ENCODE peak calls at places on chromosomes 3 and 15, in ten cellular contexts. U, M, N, Q, W, Z, D, J, O and L are unnamed samples.

GRCh38 chr3:87488725-87489124 is 212.3 kb upstream of the POU1F1 start:
- DNase-seq in U (peak), M (no peak), N (no peak), Q (no peak), W (no peak), Z (no peak), D (no peak), J (peak), O (peak), L (peak)

GRCh38 chr15:31347067-31347975 is 20.7 kb downstream of the KLF13 start:
- DNase-seq in U (no peak), M (no peak), N (no peak), Q (no peak), W (no peak), Z (peak), D (peak), J (no peak), O (no peak), L (no peak)

GRCh38 chr15:50187525-50187924 is 5.5 kb downstream of the SLC27A2 start:
- DNase-seq in U (no peak), M (no peak), N (no peak), Q (no peak), W (no peak), Z (no peak), D (no peak), J (no peak), O (no peak), L (no peak)

GRCh38 chr3:128378631-128379347 is 87.9 kb downstream of the DNAJB8 start:
- DNase-seq in U (peak), M (peak), N (peak), Q (peak), W (no peak), Z (no peak), D (no peak), J (peak), O (peak), L (peak)

GRCh38 chr3:189368384-189368783 is 196.6 kb downstream of the TPRG1 start:
- DNase-seq in U (no peak), M (no peak), N (no peak), Q (no peak), W (no peak), Z (no peak), D (peak), J (no peak), O (no peak), L (no peak)

GRCh38 chr3:129620828-129621605 is 14.5 kb upstream of the PLXND1 start:
- DNase-seq in U (no peak), M (no peak), N (no peak), Q (no peak), W (peak), Z (peak), D (no peak), J (no peak), O (no peak), L (no peak)

GRCh38 chr3:142278451-142278850 is 53.1 kb upstream of the GK5 start:
- DNase-seq in U (peak), M (peak), N (no peak), Q (no peak), W (no peak), Z (no peak), D (no peak), J (peak), O (peak), L (peak)

GRCh38 chr3:129688310-129688895 is 81.9 kb upstream of the PLXND1 start:
- DNase-seq in U (peak), M (peak), N (peak), Q (peak), W (peak), Z (no peak), D (no peak), J (peak), O (peak), L (no peak)

GRCh38 chr3:46935989-46936620 is 40.4 kb downstream of the CCDC12 start:
- DNase-seq in U (no peak), M (no peak), N (no peak), Q (no peak), W (no peak), Z (no peak), D (no peak), J (no peak), O (no peak), L (no peak)

GRCh38 chr3:46700772-46701171 is 420 bp upstream of the TMIE start:
- DNase-seq in U (no peak), M (no peak), N (peak), Q (peak), W (no peak), Z (peak), D (no peak), J (no peak), O (no peak), L (no peak)

GRCh38 chr3:32436816-32437189 is 45.1 kb downstream of the CMTM7 start:
- DNase-seq in U (no peak), M (no peak), N (no peak), Q (no peak), W (no peak), Z (no peak), D (peak), J (no peak), O (no peak), L (no peak)

GRCh38 chr3:32876920-32877319 is 59.1 kb downstream of the TRIM71 start:
- DNase-seq in U (no peak), M (no peak), N (no peak), Q (no peak), W (no peak), Z (no peak), D (no peak), J (no peak), O (no peak), L (no peak)

GRCh38 chr3:81393251-81393650 is 368.2 kb downstream of the GBE1 start:
- DNase-seq in U (no peak), M (no peak), N (no peak), Q (no peak), W (no peak), Z (no peak), D (no peak), J (peak), O (peak), L (no peak)

GRCh38 chr3:64634461-64634860 is 53.3 kb downstream of the ADAMTS9 start:
- DNase-seq in U (no peak), M (no peak), N (no peak), Q (no peak), W (no peak), Z (no peak), D (no peak), J (no peak), O (no peak), L (no peak)

GRCh38 chr15:60423540-60423939 is 25.8 kb upstream of the ANXA2 start:
- DNase-seq in U (peak), M (peak), N (no peak), Q (peak), W (no peak), Z (no peak), D (no peak), J (peak), O (peak), L (peak)

GRCh38 chr3:171092467-171092911 is 66.0 kb upstream of the SLC2A2 start:
- DNase-seq in U (peak), M (peak), N (no peak), Q (no peak), W (no peak), Z (no peak), D (no peak), J (no peak), O (no peak), L (peak)

GRCh38 chr3:155853214-155854146 is 747 bp downstream of the SLC33A1 start:
- DNase-seq in U (peak), M (peak), N (peak), Q (peak), W (peak), Z (peak), D (peak), J (no peak), O (peak), L (peak)

GRCh38 chr3:127069814-127070440 is 87.0 kb downstream of the PLXNA1 start:
- DNase-seq in U (no peak), M (no peak), N (no peak), Q (no peak), W (no peak), Z (no peak), D (no peak), J (no peak), O (no peak), L (no peak)

GRCh38 chr3:141875893-141876380 is 506 bp upstream of the ATP1B3 start:
- DNase-seq in U (peak), M (peak), N (peak), Q (peak), W (peak), Z (peak), D (peak), J (peak), O (peak), L (peak)

GRCh38 chr3:170493712-170494182 is 75.1 kb downstream of the CLDN11 start:
- DNase-seq in U (peak), M (peak), N (no peak), Q (no peak), W (no peak), Z (no peak), D (no peak), J (peak), O (peak), L (peak)

GRCh38 chr15:76546805-76547204 is 210.2 kb downstream of the ISL2 start:
- DNase-seq in U (no peak), M (no peak), N (no peak), Q (no peak), W (no peak), Z (no peak), D (no peak), J (no peak), O (no peak), L (no peak)

GRCh38 chr3:177468331-177468730 is 271.0 kb upstream of the TBL1XR1 start:
- DNase-seq in U (peak), M (peak), N (peak), Q (no peak), W (no peak), Z (no peak), D (no peak), J (peak), O (peak), L (peak)

GRCh38 chr3:105837143-105837740 is 31.6 kb downstream of the CBLB start:
- DNase-seq in U (no peak), M (no peak), N (no peak), Q (no peak), W (no peak), Z (no peak), D (peak), J (no peak), O (no peak), L (no peak)

GRCh38 chr3:178201714-178202113 is 334.5 kb upstream of the KCNMB2 start:
- DNase-seq in U (no peak), M (no peak), N (no peak), Q (no peak), W (no peak), Z (no peak), D (no peak), J (no peak), O (no peak), L (no peak)

GRCh38 chr3:59406943-59407342 is 357.1 kb upstream of the CFAP20DC start:
- DNase-seq in U (no peak), M (no peak), N (no peak), Q (no peak), W (no peak), Z (no peak), D (no peak), J (no peak), O (no peak), L (no peak)

GRCh38 chr15:100350434-100351226 is 8.9 kb upstream of the ADAMTS17 start:
- DNase-seq in U (peak), M (peak), N (peak), Q (no peak), W (peak), Z (no peak), D (no peak), J (peak), O (peak), L (peak)

GRCh38 chr3:197464794-197465193 is 91.0 kb downstream of the BDH1 start:
- DNase-seq in U (no peak), M (no peak), N (no peak), Q (no peak), W (no peak), Z (no peak), D (no peak), J (no peak), O (no peak), L (no peak)

GRCh38 chr15:22979069-22979698 is 984 bp downstream of the CYFIP1 start:
- DNase-seq in U (peak), M (peak), N (peak), Q (peak), W (peak), Z (peak), D (no peak), J (peak), O (peak), L (peak)

GRCh38 chr3:195356151-195357086 is 85.5 kb upstream of the XXYLT1 start:
- DNase-seq in U (peak), M (peak), N (peak), Q (peak), W (no peak), Z (no peak), D (no peak), J (peak), O (peak), L (no peak)

GRCh38 chr3:159928071-159928491 is 60.6 kb upstream of the IL12A start:
- DNase-seq in U (no peak), M (peak), N (no peak), Q (no peak), W (no peak), Z (no peak), D (no peak), J (peak), O (no peak), L (peak)

GRCh38 chr3:46668591-46668990 is 24.9 kb downstream of the ALS2CL start:
- DNase-seq in U (no peak), M (no peak), N (no peak), Q (no peak), W (no peak), Z (no peak), D (no peak), J (no peak), O (no peak), L (no peak)

GRCh38 chr15:65400760-65401606 is 21.8 kb downstream of the IGDCC4 start:
- DNase-seq in U (peak), M (peak), N (peak), Q (peak), W (peak), Z (no peak), D (peak), J (peak), O (peak), L (peak)

GRCh38 chr3:194987571-194988494 is 283.1 kb downstream of the XXYLT1 start:
- DNase-seq in U (no peak), M (peak), N (no peak), Q (no peak), W (no peak), Z (no peak), D (no peak), J (no peak), O (no peak), L (no peak)

GRCh38 chr3:191523099-191523498 is 62.1 kb downstream of the PYDC2 start:
- DNase-seq in U (no peak), M (no peak), N (no peak), Q (no peak), W (no peak), Z (no peak), D (no peak), J (no peak), O (no peak), L (peak)

GRCh38 chr3:7565574-7565973 is 704.7 kb downstream of the GRM7 start:
- DNase-seq in U (no peak), M (no peak), N (no peak), Q (no peak), W (no peak), Z (no peak), D (no peak), J (no peak), O (no peak), L (no peak)

GRCh38 chr3:142931222-142931621 is 32.3 kb downstream of the PAQR9 start:
- DNase-seq in U (no peak), M (no peak), N (no peak), Q (no peak), W (no peak), Z (no peak), D (peak), J (no peak), O (no peak), L (no peak)

GRCh38 chr3:142649996-142650693 is 54.0 kb downstream of the PLS1 start:
- DNase-seq in U (no peak), M (no peak), N (no peak), Q (no peak), W (no peak), Z (no peak), D (no peak), J (no peak), O (peak), L (no peak)

GRCh38 chr3:49349617-49350114 is 8.5 kb downstream of the GPX1 start:
- DNase-seq in U (no peak), M (no peak), N (no peak), Q (no peak), W (no peak), Z (no peak), D (no peak), J (no peak), O (no peak), L (no peak)

GRCh38 chr15:90161946-90162345 is 39.2 kb upstream of the SEMA4B start:
- DNase-seq in U (no peak), M (no peak), N (no peak), Q (no peak), W (no peak), Z (no peak), D (peak), J (no peak), O (no peak), L (no peak)
- H3K4me3 ChIP-seq in U (no peak), M (no peak), N (no peak), Q (no peak), W (no peak), Z (no peak), D (no peak), J (no peak), O (no peak), L (no peak)

DNA sequence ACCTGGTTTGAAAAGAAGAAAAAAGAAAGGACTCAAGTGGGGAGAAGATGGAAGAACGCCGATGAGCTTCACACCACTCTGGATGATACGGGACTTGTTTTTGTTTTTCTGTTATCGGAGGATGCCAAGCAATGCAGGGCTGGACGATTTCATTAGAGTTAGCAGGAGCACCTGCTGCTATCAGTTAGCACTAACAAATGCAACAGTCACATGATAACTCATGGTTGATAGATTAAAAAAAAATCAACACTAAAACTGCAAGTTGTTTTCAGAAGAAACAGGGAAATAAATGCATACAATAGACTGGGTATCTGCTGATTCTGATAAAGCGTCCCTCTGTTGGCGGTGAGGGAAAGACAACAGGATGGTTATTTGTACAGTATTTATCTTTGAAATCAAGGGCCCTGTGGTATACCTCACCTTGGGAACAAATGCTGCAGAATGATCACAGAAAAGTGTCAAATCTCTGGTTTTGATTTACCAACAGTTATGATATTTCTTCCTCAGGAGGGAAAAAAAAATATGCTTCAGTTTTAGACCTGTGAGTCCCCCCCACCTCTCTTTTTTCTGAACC is 575.1 kb downstream of the FOXP1 start:
- DNase-seq in U (no peak), M (no peak), N (no peak), Q (no peak), W (no peak), Z (no peak), D (no peak), J (no peak), O (no peak), L (no peak)
- H3K4me3 ChIP-seq in U (no peak), M (no peak), N (no peak), Q (no peak), W (no peak), Z (no peak), D (no peak), J (no peak), O (no peak), L (no peak)

GRCh38 chr3:78659386-78659987 is 1108.3 kb downstream of the ROBO1 start:
- DNase-seq in U (peak), M (peak), N (no peak), Q (peak), W (peak), Z (no peak), D (peak), J (peak), O (no peak), L (peak)
- H3K4me3 ChIP-seq in U (no peak), M (no peak), N (no peak), Q (no peak), W (no peak), Z (no peak), D (no peak), J (no peak), O (no peak), L (no peak)

GRCh38 chr3:10205461-10206165 is 40.9 kb downstream of the IRAK2 start:
- DNase-seq in U (peak), M (peak), N (peak), Q (no peak), W (no peak), Z (peak), D (no peak), J (peak), O (peak), L (peak)
- H3K4me3 ChIP-seq in U (no peak), M (no peak), N (no peak), Q (no peak), W (no peak), Z (no peak), D (no peak), J (no peak), O (no peak), L (peak)

DNA sequence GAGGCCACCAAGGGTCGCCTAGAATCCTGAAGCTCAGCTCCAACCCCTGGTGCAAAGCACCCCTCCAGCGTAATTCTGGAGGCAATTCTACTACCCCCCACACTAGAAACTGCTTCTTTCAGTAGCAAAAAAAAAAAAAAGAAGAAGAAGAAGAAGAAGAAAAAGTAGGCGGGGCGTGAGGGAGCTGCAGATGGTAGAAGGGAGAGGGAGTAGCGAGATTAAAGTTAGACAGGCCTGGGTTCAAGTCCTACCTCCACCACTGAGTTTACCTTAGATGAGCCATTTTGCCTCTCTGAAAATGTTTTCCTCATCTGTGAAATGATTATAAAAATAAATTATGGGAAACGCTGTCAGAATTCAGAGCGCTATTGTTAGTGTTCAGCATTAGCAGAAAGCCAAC is 913 bp downstream of the FAM174B start:
- DNase-seq in U (no peak), M (no peak), N (no peak), Q (no peak), W (no peak), Z (no peak), D (no peak), J (no peak), O (no peak), L (no peak)
- H3K4me3 ChIP-seq in U (no peak), M (no peak), N (peak), Q (peak), W (peak), Z (no peak), D (no peak), J (no peak), O (no peak), L (peak)

GRCh38 chr15:80780416-80781221 is 1.4 kb downstream of the CEMIP start:
- DNase-seq in U (peak), M (peak), N (peak), Q (peak), W (peak), Z (peak), D (no peak), J (peak), O (peak), L (peak)
- H3K4me3 ChIP-seq in U (peak), M (peak), N (no peak), Q (peak), W (peak), Z (no peak), D (no peak), J (peak), O (peak), L (peak)

GRCh38 chr3:29415824-29416223 is 135.0 kb downstream of the RBMS3 start:
- DNase-seq in U (no peak), M (peak), N (no peak), Q (no peak), W (no peak), Z (no peak), D (no peak), J (no peak), O (peak), L (no peak)
- H3K4me3 ChIP-seq in U (no peak), M (no peak), N (no peak), Q (no peak), W (no peak), Z (no peak), D (no peak), J (no peak), O (no peak), L (no peak)